ENCODE peak calls at places on chromosomes 1 and 21, in nine cellular contexts. R is CD4-positive, CD25-positive, alpha-beta regulatory T cell; Q is K562; J is lower lobe of right lung; K is esophagus squamous epithelium; W is tibial nerve; Y is upper lobe of right lung; C is prostate gland; I is endodermal cell. V is an unnamed sample. For H3K4me1, the result is how much of the 10 kb centered on the place peaks cover.

GRCh38 chr1:182723195-182723594 is 38.8 kb upstream of the RGS8 start:
- DNase-seq in R (no peak), Q (no peak), J (no peak), K (no peak), W (peak), Y (no peak), C (no peak), I (no peak), V (no peak)

GRCh38 chr1:85224734-85225623 is 24.2 kb upstream of the SYDE2 start:
- DNase-seq in R (no peak), Q (peak), J (peak), K (no peak), W (no peak), Y (peak), C (peak), I (peak), V (no peak)

GRCh38 chr21:41494242-41494641 is 13.7 kb downstream of the TMPRSS2 start:
- DNase-seq in R (no peak), Q (no peak), J (no peak), K (no peak), W (no peak), Y (no peak), C (no peak), I (no peak), V (no peak)

GRCh38 chr1:38000529-38001453 is 4.5 kb downstream of the FHL3 start:
- DNase-seq in R (no peak), Q (peak), J (no peak), K (no peak), W (peak), Y (no peak), C (no peak), I (peak), V (peak)

GRCh38 chr1:14479865-14480264 is 118.6 kb upstream of the KAZN start:
- DNase-seq in R (no peak), Q (peak), J (no peak), K (no peak), W (no peak), Y (no peak), C (no peak), I (no peak), V (no peak)

GRCh38 chr1:234869182-234870019 is 259.2 kb downstream of the TOMM20 start:
- DNase-seq in R (no peak), Q (peak), J (no peak), K (no peak), W (no peak), Y (no peak), C (no peak), I (no peak), V (no peak)

GRCh38 chr1:116919802-116920201 is 10.1 kb downstream of the PTGFRN start:
- DNase-seq in R (no peak), Q (peak), J (no peak), K (no peak), W (no peak), Y (no peak), C (no peak), I (peak), V (no peak)

GRCh38 chr1:219985169-219985568 is 56.8 kb upstream of the SLC30A10 start:
- DNase-seq in R (no peak), Q (no peak), J (no peak), K (no peak), W (no peak), Y (no peak), C (no peak), I (no peak), V (no peak)

GRCh38 chr1:162373541-162374375 is 2.9 kb downstream of the SPATA46 start:
- DNase-seq in R (no peak), Q (no peak), J (peak), K (no peak), W (no peak), Y (peak), C (no peak), I (no peak), V (no peak)

GRCh38 chr1:162373072-162373427 is 3.6 kb downstream of the SPATA46 start:
- DNase-seq in R (no peak), Q (no peak), J (no peak), K (no peak), W (no peak), Y (no peak), C (no peak), I (no peak), V (no peak)

GRCh38 chr1:162380061-162380846 is 1.3 kb upstream of the C1orf226 start:
- DNase-seq in R (no peak), Q (peak), J (no peak), K (no peak), W (no peak), Y (no peak), C (no peak), I (peak), V (no peak)

GRCh38 chr1:162374406-162374805 is 2.2 kb downstream of the SPATA46 start:
- DNase-seq in R (no peak), Q (no peak), J (no peak), K (no peak), W (no peak), Y (no peak), C (no peak), I (no peak), V (no peak)

DNA sequence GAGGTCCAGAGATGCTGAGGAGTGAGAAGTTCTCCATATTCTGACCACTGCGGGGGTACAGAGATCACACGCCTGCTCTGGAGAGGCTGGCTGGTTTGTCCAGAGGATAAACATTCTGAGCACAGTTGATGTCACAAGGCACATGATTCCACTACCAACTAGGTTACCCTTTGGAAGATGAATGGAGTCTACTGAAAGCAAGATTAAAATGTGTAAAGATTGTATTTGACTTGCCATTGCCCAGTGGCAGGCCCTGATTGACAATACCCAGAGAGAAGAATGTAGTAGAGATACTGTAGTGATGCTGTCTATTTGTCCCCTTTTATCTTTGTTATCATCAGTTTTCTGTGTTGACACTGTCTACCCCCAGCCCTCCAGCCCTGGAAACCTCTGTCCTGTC is at the start of gene SPATA46:
- DNase-seq in R (no peak), Q (no peak), J (no peak), K (no peak), W (no peak), Y (no peak), C (no peak), I (peak), V (no peak)
- H3K27ac ChIP-seq in R (no peak), Q (no peak), J (no peak), K (no peak), W (no peak), Y (no peak), C (no peak), I (no peak), V (no peak)

DNA sequence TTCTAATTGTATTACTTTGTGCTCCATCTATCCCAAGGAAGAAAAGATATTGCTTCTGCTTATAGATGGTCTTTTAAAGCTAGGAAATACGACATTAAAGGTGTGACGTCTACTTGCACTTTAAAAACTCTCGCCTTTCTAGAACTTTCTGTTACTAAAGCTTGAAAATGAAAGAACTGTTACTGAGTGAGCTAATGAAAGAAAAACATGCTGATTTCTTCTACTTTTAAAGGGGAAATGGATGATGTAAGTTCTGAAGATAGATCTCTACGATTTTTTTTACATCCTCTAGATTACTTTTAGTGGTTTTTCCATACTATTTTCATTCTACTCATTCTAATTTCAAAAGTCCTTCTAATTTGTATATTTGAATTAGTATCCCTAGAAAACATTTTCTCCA is 387.5 kb downstream of the USP25 start:
- DNase-seq in R (no peak), Q (no peak), J (no peak), K (no peak), W (no peak), Y (no peak), C (no peak), I (no peak), V (no peak)
- H3K4me3 ChIP-seq in R (no peak), Q (no peak), J (no peak), K (no peak), W (no peak), Y (peak), C (no peak), I (no peak), V (no peak)

DNA sequence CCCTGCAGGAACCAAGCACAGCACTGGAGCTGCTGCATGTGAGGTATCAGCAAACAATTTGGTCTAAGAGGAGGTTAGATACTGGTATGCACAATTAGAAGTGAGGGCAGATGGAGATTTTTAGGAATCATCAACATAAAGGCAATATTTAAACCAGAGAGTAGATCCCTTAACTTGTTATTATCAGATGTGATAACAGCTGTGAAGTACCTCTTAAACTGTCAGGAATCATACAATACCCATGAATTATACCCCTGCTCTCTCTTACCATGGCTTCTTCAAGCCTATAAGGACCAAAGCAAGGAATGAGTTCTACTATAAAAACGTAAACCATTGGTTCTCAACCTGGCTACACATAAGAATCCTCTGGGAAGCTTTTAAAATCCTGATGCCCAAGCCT is 3.9 kb downstream of the BCAR3 start:
- DNase-seq in R (no peak), Q (no peak), J (no peak), K (no peak), W (no peak), Y (no peak), C (no peak), I (no peak), V (no peak)
- H3K4me1 ChIP-seq in R (under half), Q (under half), J (half or more), K (under half), W (under half), Y (half or more), C (under half), I (under half), V (under half)

DNA sequence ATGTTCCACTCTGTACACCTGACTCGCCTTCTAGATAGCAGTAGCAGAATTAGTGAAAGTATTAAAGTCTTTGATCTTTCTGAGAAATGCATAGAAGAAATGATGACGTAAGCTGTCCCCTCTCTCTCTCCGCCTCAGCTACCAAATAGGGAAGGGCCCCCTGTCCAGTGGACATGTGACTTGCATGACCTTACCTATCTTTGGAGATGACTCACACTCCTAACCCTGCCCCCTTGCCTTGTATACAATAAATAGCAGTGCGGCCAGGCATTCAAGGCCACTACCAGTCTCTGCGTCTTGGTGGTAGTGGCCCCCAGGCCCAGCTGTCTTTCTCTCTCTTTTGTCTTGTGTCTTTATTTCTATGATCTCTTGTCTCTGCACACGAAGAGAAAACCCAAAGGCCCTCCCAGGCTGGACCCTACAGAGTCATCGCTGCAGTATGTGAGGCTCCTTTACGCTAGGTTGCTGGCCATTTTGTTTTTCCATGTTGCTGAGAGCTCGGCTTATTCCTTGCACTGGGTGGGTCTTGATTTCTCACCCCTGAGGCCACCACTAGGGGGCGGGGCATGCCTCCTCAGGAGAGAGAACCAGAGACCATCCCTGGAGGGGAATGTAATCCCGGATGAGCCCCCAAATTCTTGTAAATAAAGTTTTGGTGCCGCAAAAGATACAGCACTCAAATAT is 16.0 kb upstream of the ZBTB8B start:
- DNase-seq in R (no peak), Q (peak), J (no peak), K (no peak), W (no peak), Y (no peak), C (no peak), I (peak), V (no peak)
- H3K27ac ChIP-seq in R (no peak), Q (peak), J (no peak), K (no peak), W (no peak), Y (no peak), C (no peak), I (no peak), V (no peak)

DNA sequence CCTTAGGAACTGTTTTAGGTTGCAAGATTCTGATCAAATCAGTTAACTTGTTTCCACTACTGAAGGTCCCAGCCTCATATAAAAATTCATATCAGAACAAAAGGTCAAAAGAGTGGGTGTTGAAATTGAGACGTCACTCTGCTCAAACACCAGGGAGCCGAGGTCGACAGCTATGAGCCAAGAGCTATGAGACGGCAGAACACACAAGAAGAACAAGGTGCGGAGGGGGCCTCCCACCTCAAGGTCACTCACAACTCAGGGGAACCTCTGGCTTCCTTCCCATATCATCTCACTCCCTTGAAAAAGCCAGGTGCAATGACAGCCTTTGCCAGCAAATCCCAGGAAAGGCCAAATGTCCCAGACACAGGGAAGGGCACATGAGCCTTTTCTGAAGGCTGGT is 749 bp downstream of the SEC16B start:
- DNase-seq in R (no peak), Q (no peak), J (no peak), K (no peak), W (peak), Y (no peak), C (no peak), I (no peak), V (no peak)
- H3K4me3 ChIP-seq in R (no peak), Q (no peak), J (no peak), K (no peak), W (no peak), Y (no peak), C (no peak), I (no peak), V (no peak)

GRCh38 chr1:8651236-8651890 is 166.1 kb downstream of the RERE start:
- DNase-seq in R (peak), Q (no peak), J (no peak), K (no peak), W (no peak), Y (no peak), C (no peak), I (no peak), V (no peak)
- H3K4me1 ChIP-seq in R (under half), Q (under half), J (under half), K (under half), W (under half), Y (under half), C (under half), I (under half), V (under half)

GRCh38 chr21:26946744-26947446 is 20.0 kb downstream of the ADAMTS5 start:
- DNase-seq in R (no peak), Q (no peak), J (no peak), K (no peak), W (no peak), Y (no peak), C (no peak), I (no peak), V (no peak)
- H3K27ac ChIP-seq in R (no peak), Q (no peak), J (no peak), K (no peak), W (no peak), Y (no peak), C (no peak), I (no peak), V (no peak)

GRCh38 chr1:41738475-41738874 is 180.2 kb downstream of the HIVEP3 start:
- DNase-seq in R (no peak), Q (no peak), J (no peak), K (no peak), W (no peak), Y (peak), C (no peak), I (no peak), V (no peak)
- H3K4me3 ChIP-seq in R (peak), Q (no peak), J (peak), K (no peak), W (no peak), Y (peak), C (no peak), I (no peak), V (no peak)

DNA sequence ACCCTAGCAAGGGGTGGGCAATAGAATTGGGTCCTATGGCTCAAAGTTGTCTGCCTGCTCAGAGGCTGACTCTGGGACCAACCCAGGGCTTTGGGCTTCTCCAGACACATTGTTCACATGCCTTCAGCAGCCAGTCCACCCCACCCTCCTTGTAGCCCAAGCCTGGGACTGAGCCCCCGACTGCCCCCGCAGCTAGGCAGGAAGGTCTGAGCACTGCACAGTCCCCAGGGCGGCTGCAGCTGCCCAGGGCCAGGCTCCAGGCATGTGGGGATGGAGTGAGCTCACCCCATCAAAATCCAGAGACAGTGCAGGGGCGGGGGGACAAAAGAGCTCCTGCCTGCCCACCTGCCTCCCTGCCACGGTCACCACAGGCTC is 35.6 kb downstream of the HSPG2 start:
- DNase-seq in R (no peak), Q (no peak), J (no peak), K (no peak), W (no peak), Y (no peak), C (no peak), I (no peak), V (no peak)
- H3K4me1 ChIP-seq in R (under half), Q (half or more), J (half or more), K (under half), W (half or more), Y (half or more), C (under half), I (under half), V (under half)